ENCODE peak calls at places on chromosomes 6 and 20, in six cellular contexts. One of them, this sample, is unnamed.
A peak's percentile ranks its signal among the peaks of the same experiment; 100 is the strongest.

GRCh38 chr6:22877946-22878705 is 308.8 kb downstream of the HDGFL1 start:
- DNase-seq in left lung: no peak
- DNase-seq in Karpas-422: no peak
- DNase-seq in upper lobe of right lung: no peak
- DNase-seq in MM.1S: no peak
- DNase-seq in CD4-positive, alpha-beta T cell: no peak
- DNase-seq in this sample: no peak

GRCh38 chr6:63814459-63814858 is 178.9 kb downstream of the PHF3 start:
- DNase-seq in Karpas-422: no peak
- DNase-seq in MM.1S: no peak
- DNase-seq in upper lobe of right lung: no peak
- DNase-seq in CD4-positive, alpha-beta T cell: no peak
- DNase-seq in left lung: no peak
- DNase-seq in this sample: no peak

GRCh38 chr20:45611054-45611453 is 18.5 kb upstream of the WFDC10A start:
- DNase-seq in Karpas-422: no peak
- DNase-seq in MM.1S: no peak
- DNase-seq in CD4-positive, alpha-beta T cell: no peak
- DNase-seq in upper lobe of right lung: no peak
- DNase-seq in left lung: no peak
- DNase-seq in this sample: no peak

GRCh38 chr6:90401933-90402830 is 105.5 kb upstream of the BACH2 start:
- DNase-seq in Karpas-422: no peak
- DNase-seq in upper lobe of right lung: no peak
- DNase-seq in MM.1S: no peak
- DNase-seq in CD4-positive, alpha-beta T cell: no peak
- DNase-seq in left lung: no peak
- DNase-seq in this sample: no peak

GRCh38 chr20:24634855-24635254 is 165.4 kb downstream of the SYNDIG1 start:
- DNase-seq in left lung: no peak
- DNase-seq in upper lobe of right lung: no peak
- DNase-seq in CD4-positive, alpha-beta T cell: no peak
- DNase-seq in Karpas-422: no peak
- DNase-seq in MM.1S: no peak
- DNase-seq in this sample: no peak

GRCh38 chr6:10478187-10479040 is 42.7 kb upstream of the GCNT2 start:
- DNase-seq in CD4-positive, alpha-beta T cell: no peak
- DNase-seq in upper lobe of right lung: no peak
- DNase-seq in left lung: no peak
- DNase-seq in Karpas-422: peak; percentile 86
- DNase-seq in MM.1S: peak; percentile 41
- DNase-seq in this sample: no peak

GRCh38 chr6:167467282-167467681 is 142.4 kb downstream of the TTLL2 start:
- DNase-seq in Karpas-422: no peak
- DNase-seq in left lung: no peak
- DNase-seq in upper lobe of right lung: no peak
- DNase-seq in CD4-positive, alpha-beta T cell: no peak
- DNase-seq in MM.1S: no peak
- DNase-seq in this sample: no peak

GRCh38 chr6:107075951-107076381 is 39.3 kb downstream of the BEND3 start:
- DNase-seq in CD4-positive, alpha-beta T cell: no peak
- DNase-seq in left lung: no peak
- DNase-seq in Karpas-422: peak; percentile 54
- DNase-seq in MM.1S: no peak
- DNase-seq in upper lobe of right lung: no peak
- DNase-seq in this sample: no peak

GRCh38 chr20:20699144-20699543 is 13.3 kb downstream of the RALGAPA2 start:
- DNase-seq in Karpas-422: no peak
- DNase-seq in upper lobe of right lung: no peak
- DNase-seq in MM.1S: no peak
- DNase-seq in CD4-positive, alpha-beta T cell: no peak
- DNase-seq in left lung: no peak
- DNase-seq in this sample: no peak

GRCh38 chr20:58875541-58876134 is 23.1 kb downstream of the GNAS start:
- DNase-seq in Karpas-422: no peak
- DNase-seq in CD4-positive, alpha-beta T cell: no peak
- DNase-seq in left lung: no peak
- DNase-seq in MM.1S: no peak
- DNase-seq in upper lobe of right lung: no peak
- DNase-seq in this sample: no peak

GRCh38 chr6:47234258-47234933 is 75.3 kb downstream of the TNFRSF21 start:
- DNase-seq in MM.1S: no peak
- DNase-seq in upper lobe of right lung: no peak
- DNase-seq in left lung: no peak
- DNase-seq in Karpas-422: no peak
- DNase-seq in CD4-positive, alpha-beta T cell: no peak
- DNase-seq in this sample: no peak

GRCh38 chr6:129686941-129687627 is 22.9 kb downstream of the ARHGAP18 start:
- DNase-seq in left lung: no peak
- DNase-seq in MM.1S: peak; percentile 88
- DNase-seq in CD4-positive, alpha-beta T cell: peak; percentile 27
- DNase-seq in upper lobe of right lung: no peak
- DNase-seq in Karpas-422: no peak
- DNase-seq in this sample: no peak

GRCh38 chr6:16055852-16056251 is 73.0 kb upstream of the MYLIP start:
- DNase-seq in MM.1S: peak; percentile 29
- DNase-seq in Karpas-422: no peak
- DNase-seq in left lung: no peak
- DNase-seq in upper lobe of right lung: no peak
- DNase-seq in CD4-positive, alpha-beta T cell: no peak
- DNase-seq in this sample: no peak

GRCh38 chr6:110328231-110328630 is 29.9 kb downstream of the METTL24 start:
- DNase-seq in MM.1S: no peak
- DNase-seq in Karpas-422: no peak
- DNase-seq in upper lobe of right lung: no peak
- DNase-seq in CD4-positive, alpha-beta T cell: no peak
- DNase-seq in left lung: no peak
- DNase-seq in this sample: no peak

GRCh38 chr20:63023071-63023835 is 16.5 kb upstream of the BHLHE23 start:
- DNase-seq in left lung: no peak
- DNase-seq in upper lobe of right lung: peak; percentile 59
- DNase-seq in MM.1S: no peak
- DNase-seq in Karpas-422: no peak
- DNase-seq in CD4-positive, alpha-beta T cell: no peak
- DNase-seq in this sample: no peak

GRCh38 chr20:23148721-23149570 is 62.8 kb upstream of the CD93 start:
- DNase-seq in MM.1S: no peak
- DNase-seq in left lung: no peak
- DNase-seq in Karpas-422: no peak
- DNase-seq in upper lobe of right lung: no peak
- DNase-seq in CD4-positive, alpha-beta T cell: no peak
- DNase-seq in this sample: no peak

GRCh38 chr6:7615611-7616383 is 25.8 kb downstream of the SNRNP48 start:
- DNase-seq in upper lobe of right lung: no peak
- DNase-seq in left lung: no peak
- DNase-seq in Karpas-422: peak; percentile 83
- DNase-seq in CD4-positive, alpha-beta T cell: peak; percentile 8
- DNase-seq in MM.1S: peak; percentile 52
- DNase-seq in this sample: peak; percentile 13

GRCh38 chr6:42225419-42225818 is 7.8 kb upstream of the MRPS10 start:
- DNase-seq in MM.1S: no peak
- DNase-seq in upper lobe of right lung: no peak
- DNase-seq in CD4-positive, alpha-beta T cell: no peak
- DNase-seq in left lung: no peak
- DNase-seq in Karpas-422: no peak
- DNase-seq in this sample: no peak

GRCh38 chr20:43949741-43950618 is 35.3 kb downstream of the TOX2 start:
- DNase-seq in left lung: no peak
- DNase-seq in upper lobe of right lung: no peak
- DNase-seq in Karpas-422: peak; percentile 93
- DNase-seq in MM.1S: peak; percentile 98
- DNase-seq in CD4-positive, alpha-beta T cell: peak; percentile 63
- DNase-seq in this sample: peak; percentile 59

GRCh38 chr20:9408422-9409300 is 105.7 kb upstream of the LAMP5 start:
- DNase-seq in upper lobe of right lung: no peak
- DNase-seq in left lung: no peak
- DNase-seq in MM.1S: no peak
- DNase-seq in Karpas-422: no peak
- DNase-seq in CD4-positive, alpha-beta T cell: no peak
- DNase-seq in this sample: no peak

GRCh38 chr20:52804455-52804966 is 167.6 kb upstream of the TSHZ2 start:
- DNase-seq in CD4-positive, alpha-beta T cell: no peak
- DNase-seq in left lung: no peak
- DNase-seq in Karpas-422: no peak
- DNase-seq in MM.1S: no peak
- DNase-seq in upper lobe of right lung: no peak
- DNase-seq in this sample: no peak

GRCh38 chr20:55132523-55132922 is 657.1 kb downstream of the DOK5 start:
- DNase-seq in upper lobe of right lung: no peak
- DNase-seq in MM.1S: no peak
- DNase-seq in left lung: no peak
- DNase-seq in CD4-positive, alpha-beta T cell: no peak
- DNase-seq in Karpas-422: no peak
- DNase-seq in this sample: no peak
- H3K9me3 ChIP-seq in upper lobe of right lung: no peaks in the 10 kb centered on the region
- H3K9me3 ChIP-seq in MM.1S: no peaks in the 10 kb centered on the region
- H3K9me3 ChIP-seq in left lung: no peaks in the 10 kb centered on the region
- H3K9me3 ChIP-seq in CD4-positive, alpha-beta T cell: no peaks in the 10 kb centered on the region
- H3K9me3 ChIP-seq in Karpas-422: peaks cover 14% of the 10 kb centered on the region
- H3K9me3 ChIP-seq in this sample: no peaks in the 10 kb centered on the region

GRCh38 chr20:12179692-12180091 is 262.0 kb downstream of the BTBD3 start:
- DNase-seq in Karpas-422: no peak
- DNase-seq in upper lobe of right lung: no peak
- DNase-seq in CD4-positive, alpha-beta T cell: no peak
- DNase-seq in left lung: no peak
- DNase-seq in MM.1S: no peak
- DNase-seq in this sample: no peak

GRCh38 chr20:12175538-12175937 is 257.8 kb downstream of the BTBD3 start:
- DNase-seq in left lung: no peak
- DNase-seq in upper lobe of right lung: no peak
- DNase-seq in CD4-positive, alpha-beta T cell: no peak
- DNase-seq in MM.1S: no peak
- DNase-seq in Karpas-422: no peak
- DNase-seq in this sample: no peak

GRCh38 chr20:12177657-12178293 is 260.1 kb downstream of the BTBD3 start:
- DNase-seq in MM.1S: no peak
- DNase-seq in upper lobe of right lung: no peak
- DNase-seq in CD4-positive, alpha-beta T cell: no peak
- DNase-seq in left lung: no peak
- DNase-seq in Karpas-422: no peak
- DNase-seq in this sample: no peak

DNA sequence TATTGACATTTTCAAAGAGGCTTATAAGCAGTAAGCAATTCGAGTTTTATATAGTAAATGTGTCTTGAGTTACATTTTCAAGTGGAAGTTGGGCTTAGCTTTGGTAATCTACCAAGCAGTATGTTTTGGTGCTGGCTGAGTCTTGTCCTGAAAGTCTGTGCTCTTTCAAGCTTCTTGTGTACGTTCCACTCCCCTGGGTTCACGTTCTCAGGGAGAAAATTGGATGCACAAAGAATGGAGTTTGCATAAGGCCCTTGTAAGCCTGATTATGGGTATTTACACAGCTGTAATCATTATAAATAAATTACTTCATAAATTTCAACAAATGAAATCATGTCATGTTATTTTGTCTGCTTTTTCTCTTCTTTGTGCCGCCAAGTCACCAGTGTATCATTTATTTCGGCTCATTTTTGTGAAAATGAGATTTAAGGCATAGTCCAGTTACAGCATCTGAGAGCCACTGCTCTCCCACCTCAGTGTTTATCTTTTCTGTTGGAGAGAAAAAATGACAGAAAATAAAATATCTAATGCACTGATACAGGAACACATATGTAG is 262.5 kb downstream of the BTBD3 start:
- DNase-seq in left lung: no peak
- DNase-seq in MM.1S: no peak
- DNase-seq in upper lobe of right lung: no peak
- DNase-seq in CD4-positive, alpha-beta T cell: no peak
- DNase-seq in Karpas-422: no peak
- DNase-seq in this sample: no peak
- H3K9me3 ChIP-seq in left lung: no peaks in the 10 kb centered on the region
- H3K9me3 ChIP-seq in MM.1S: no peaks in the 10 kb centered on the region
- H3K9me3 ChIP-seq in upper lobe of right lung: no peaks in the 10 kb centered on the region
- H3K9me3 ChIP-seq in CD4-positive, alpha-beta T cell: no peaks in the 10 kb centered on the region
- H3K9me3 ChIP-seq in Karpas-422: peaks cover 42% of the 10 kb centered on the region
- H3K9me3 ChIP-seq in this sample: no peaks in the 10 kb centered on the region

GRCh38 chr20:40080059-40080652 is 608.9 kb downstream of the MAFB start:
- DNase-seq in MM.1S: no peak
- DNase-seq in CD4-positive, alpha-beta T cell: no peak
- DNase-seq in Karpas-422: no peak
- DNase-seq in left lung: no peak
- DNase-seq in upper lobe of right lung: no peak
- DNase-seq in this sample: no peak

GRCh38 chr20:40087496-40087895 is 601.5 kb downstream of the MAFB start:
- DNase-seq in MM.1S: no peak
- DNase-seq in upper lobe of right lung: no peak
- DNase-seq in left lung: no peak
- DNase-seq in Karpas-422: no peak
- DNase-seq in CD4-positive, alpha-beta T cell: no peak
- DNase-seq in this sample: no peak

GRCh38 chr20:40082436-40082835 is 606.6 kb downstream of the MAFB start:
- DNase-seq in upper lobe of right lung: no peak
- DNase-seq in CD4-positive, alpha-beta T cell: no peak
- DNase-seq in Karpas-422: no peak
- DNase-seq in MM.1S: no peak
- DNase-seq in left lung: no peak
- DNase-seq in this sample: no peak

GRCh38 chr20:40085513-40085912 is 603.5 kb downstream of the MAFB start:
- DNase-seq in Karpas-422: no peak
- DNase-seq in CD4-positive, alpha-beta T cell: no peak
- DNase-seq in left lung: no peak
- DNase-seq in MM.1S: no peak
- DNase-seq in upper lobe of right lung: no peak
- DNase-seq in this sample: no peak

DNA sequence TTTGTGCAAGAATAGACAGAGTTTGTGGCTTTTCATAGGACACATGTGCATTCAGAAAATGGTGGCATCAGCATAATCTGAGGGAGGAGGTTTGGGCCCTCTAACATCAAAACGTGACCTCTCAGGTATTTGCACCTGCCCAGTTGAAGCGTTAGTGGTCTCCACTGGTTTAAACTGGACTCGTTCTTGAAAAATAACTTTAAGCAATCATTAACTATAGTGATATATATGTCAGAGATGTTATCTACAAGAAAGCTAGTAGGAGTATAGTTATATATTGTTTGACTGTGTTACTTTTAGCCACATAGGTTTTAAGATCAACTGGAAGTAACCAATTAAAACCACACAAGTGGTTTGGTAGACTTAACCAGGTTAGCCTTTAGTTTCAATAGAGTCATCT is 607.4 kb downstream of the MAFB start:
- DNase-seq in MM.1S: peak; percentile 34
- DNase-seq in Karpas-422: no peak
- DNase-seq in left lung: no peak
- DNase-seq in upper lobe of right lung: no peak
- DNase-seq in CD4-positive, alpha-beta T cell: no peak
- DNase-seq in this sample: no peak
- H3K9me3 ChIP-seq in MM.1S: no peaks in the 10 kb centered on the region
- H3K9me3 ChIP-seq in Karpas-422: peaks cover 4% of the 10 kb centered on the region
- H3K9me3 ChIP-seq in left lung: no peaks in the 10 kb centered on the region
- H3K9me3 ChIP-seq in upper lobe of right lung: no peaks in the 10 kb centered on the region
- H3K9me3 ChIP-seq in CD4-positive, alpha-beta T cell: no peaks in the 10 kb centered on the region
- H3K9me3 ChIP-seq in this sample: no peaks in the 10 kb centered on the region

DNA sequence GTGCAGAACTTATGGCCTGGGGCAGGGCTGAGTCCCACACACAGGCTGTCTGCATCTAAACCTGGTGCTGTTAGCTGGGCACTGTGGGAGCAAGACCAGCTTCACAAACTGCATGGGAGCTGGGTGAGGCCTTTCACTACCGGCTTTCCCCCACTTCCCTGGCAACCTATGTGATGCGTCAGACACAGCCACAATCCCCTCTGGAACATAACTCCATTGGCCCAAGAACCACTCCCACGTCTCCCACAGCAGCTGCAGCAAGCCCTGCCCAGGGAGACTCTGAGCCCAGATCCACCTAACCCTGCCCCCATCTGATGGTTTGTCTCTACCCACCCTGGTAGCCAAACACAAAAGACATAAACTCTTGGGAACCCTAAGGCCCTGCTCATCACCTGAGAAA is 9.3 kb downstream of the WDR27 start:
- DNase-seq in CD4-positive, alpha-beta T cell: no peak
- DNase-seq in left lung: no peak
- DNase-seq in upper lobe of right lung: no peak
- DNase-seq in MM.1S: no peak
- DNase-seq in Karpas-422: no peak
- DNase-seq in this sample: no peak
- H3K9me3 ChIP-seq in CD4-positive, alpha-beta T cell: peaks cover 9% of the 10 kb centered on the region
- H3K9me3 ChIP-seq in left lung: no peaks in the 10 kb centered on the region
- H3K9me3 ChIP-seq in upper lobe of right lung: no peaks in the 10 kb centered on the region
- H3K9me3 ChIP-seq in MM.1S: no peaks in the 10 kb centered on the region
- H3K9me3 ChIP-seq in Karpas-422: peaks cover 5% of the 10 kb centered on the region
- H3K9me3 ChIP-seq in this sample: no peaks in the 10 kb centered on the region

This sample was measured in T-helper 17 cell.